ENCODE peak calls at places on chromosomes 16 and 17, in four cellular contexts. J is fibroblast of lung, R is GM23248, H is DND-41. A is an unnamed sample. For H3K4me1, the result is how much of the 10 kb centered on the place peaks cover.

GRCh38 chr16:28596840-28597691 is at the start of gene SULT1A2:
- DNase-seq in J (peak), R (no peak), H (no peak), A (no peak)

GRCh38 chr17:55693244-55694216 is 29.1 kb downstream of the TMEM100 start:
- DNase-seq in J (no peak), H (no peak), R (peak), A (peak)

GRCh38 chr17:79835953-79836951 is 3.0 kb downstream of the CBX4 start:
- DNase-seq in R (no peak), H (peak), J (no peak), A (no peak)

GRCh38 chr17:57016764-57017116 is 38.8 kb downstream of the SCPEP1 start:
- DNase-seq in H (no peak), R (no peak), J (peak), A (no peak)

GRCh38 chr16:23557779-23558330 is 328 bp downstream of the UBFD1 start:
- DNase-seq in R (peak), J (peak), H (no peak), A (peak)

GRCh38 chr16:83619381-83620150 is 188.2 kb upstream of the HSBP1 start:
- DNase-seq in R (no peak), H (no peak), J (no peak), A (no peak)

GRCh38 chr16:4293822-4294457 is 21.1 kb upstream of the TFAP4 start:
- DNase-seq in R (peak), J (peak), H (no peak), A (peak)

GRCh38 chr16:12271006-12271405 is 294.5 kb downstream of the SNX29 start:
- DNase-seq in H (no peak), J (peak), R (peak), A (peak)

GRCh38 chr17:21211825-21212479 is 2.0 kb downstream of the TMEM11 start:
- DNase-seq in H (no peak), R (peak), J (no peak), A (no peak)

GRCh38 chr17:29008591-29008990 is 2.8 kb upstream of the SEZ6 start:
- DNase-seq in R (no peak), J (no peak), H (no peak), A (no peak)

GRCh38 chr17:49699967-49700575 is 7.7 kb downstream of the SLC35B1 start:
- DNase-seq in H (no peak), R (no peak), J (no peak), A (no peak)

GRCh38 chr17:77049440-77049839 is 91.3 kb upstream of the SEC14L1 start:
- DNase-seq in R (peak), H (no peak), J (peak), A (no peak)

GRCh38 chr17:80792373-80792781 is 199.3 kb upstream of the CHMP6 start:
- DNase-seq in J (peak), H (no peak), R (peak), A (peak)

GRCh38 chr16:84485255-84486010 is 19.0 kb downstream of the MEAK7 start:
- DNase-seq in R (no peak), J (no peak), H (no peak), A (no peak)

GRCh38 chr17:73888875-73889274 is 244.6 kb upstream of the SDK2 start:
- DNase-seq in R (no peak), H (no peak), J (no peak), A (no peak)

GRCh38 chr17:48148029-48148759 is 40.6 kb downstream of the SNX11 start:
- DNase-seq in J (no peak), H (no peak), R (no peak), A (no peak)

GRCh38 chr17:48149174-48150106 is 41.9 kb downstream of the SNX11 start:
- DNase-seq in R (no peak), H (no peak), J (no peak), A (no peak)

GRCh38 chr17:48153711-48154642 is 46.4 kb downstream of the SNX11 start:
- DNase-seq in R (peak), H (peak), J (peak), A (peak)

GRCh38 chr17:48150602-48151001 is 43.0 kb downstream of the SNX11 start:
- DNase-seq in H (no peak), J (no peak), R (no peak), A (no peak)

DNA sequence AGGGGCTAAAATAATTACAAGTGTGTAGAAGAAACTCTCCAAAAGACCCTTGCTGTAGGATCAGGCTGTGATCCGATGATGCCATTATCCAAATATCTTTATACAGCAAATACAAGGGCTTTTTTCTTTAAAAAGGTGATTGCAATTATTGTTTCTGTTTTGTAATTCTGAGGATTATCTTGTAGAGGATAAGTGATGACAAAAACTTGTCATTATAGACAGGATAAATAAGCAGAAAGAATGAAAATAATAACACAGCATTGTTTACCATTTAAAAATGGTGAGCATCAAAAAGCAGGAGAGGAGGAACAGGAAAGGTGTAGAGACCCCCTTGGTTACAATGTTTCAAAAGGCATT is 42.5 kb downstream of the SNX11 start:
- DNase-seq in H (no peak), R (no peak), J (no peak), A (no peak)
- H3K9ac ChIP-seq in H (no peak), R (no peak), J (no peak), A (no peak)

GRCh38 chr17:47956818-47957590 is 679 bp downstream of the PRR15L start:
- DNase-seq in J (no peak), H (no peak), R (peak), A (no peak)
- H3K4me3 ChIP-seq in J (no peak), H (no peak), R (no peak), A (no peak)

GRCh38 chr17:72730091-72730490 is 362.4 kb downstream of the SLC39A11 start:
- DNase-seq in R (no peak), H (no peak), J (peak), A (no peak)
- H3K4me1 ChIP-seq in R (under half), H (under half), J (under half), A (under half)

GRCh38 chr17:59825533-59826316 is 67.0 kb downstream of the TUBD1 start:
- DNase-seq in J (peak), R (peak), H (no peak), A (peak)

GRCh38 chr17:59828478-59828760 is 64.3 kb downstream of the TUBD1 start:
- DNase-seq in R (no peak), J (no peak), H (no peak), A (no peak)

GRCh38 chr17:59827721-59828477 is 64.8 kb downstream of the TUBD1 start:
- DNase-seq in J (peak), R (no peak), H (no peak), A (no peak)

GRCh38 chr17:59829217-59830006 is 63.3 kb downstream of the TUBD1 start:
- DNase-seq in J (peak), H (peak), R (peak), A (peak)

GRCh38 chr17:59826741-59827453 is 65.8 kb downstream of the TUBD1 start:
- DNase-seq in H (no peak), R (no peak), J (no peak), A (no peak)
- H3K9ac ChIP-seq in H (peak), R (peak), J (no peak), A (peak)

GRCh38 chr17:42126836-42127235 is 4.2 kb downstream of the HSPB9 start:
- DNase-seq in H (no peak), J (no peak), R (no peak), A (no peak)
- H3K4me3 ChIP-seq in H (no peak), J (no peak), R (no peak), A (no peak)

A was measured in adipocyte.